ENCODE peak calls at places on chromosomes 6 and 20, in six cellular contexts. One of them, this sample, is unnamed.

GRCh38 chr20:59253779-59254319 is 46.6 kb upstream of the EDN3 start:
- DNase-seq in lung microvascular endothelial cell: no peak
- DNase-seq in brain microvascular endothelial cell: no peak
- DNase-seq in coronary artery: no peak
- DNase-seq in CD4-positive, alpha-beta T cell: peak
- DNase-seq in WTC11: no peak
- DNase-seq in this sample: no peak

GRCh38 chr20:61387204-61387958 is 135.3 kb downstream of the CDH4 start:
- DNase-seq in brain microvascular endothelial cell: peak
- DNase-seq in CD4-positive, alpha-beta T cell: no peak
- DNase-seq in WTC11: peak
- DNase-seq in lung microvascular endothelial cell: peak
- DNase-seq in coronary artery: no peak
- DNase-seq in this sample: no peak

GRCh38 chr6:25360611-25361010 is 81.4 kb downstream of the CARMIL1 start:
- DNase-seq in WTC11: no peak
- DNase-seq in coronary artery: no peak
- DNase-seq in CD4-positive, alpha-beta T cell: no peak
- DNase-seq in lung microvascular endothelial cell: no peak
- DNase-seq in brain microvascular endothelial cell: peak
- DNase-seq in this sample: no peak

GRCh38 chr6:95973976-95974375 is 41.8 kb upstream of the FUT9 start:
- DNase-seq in coronary artery: no peak
- DNase-seq in lung microvascular endothelial cell: no peak
- DNase-seq in CD4-positive, alpha-beta T cell: no peak
- DNase-seq in WTC11: no peak
- DNase-seq in brain microvascular endothelial cell: no peak
- DNase-seq in this sample: no peak

GRCh38 chr20:50729925-50730764 is 1.2 kb upstream of the PARD6B start:
- DNase-seq in coronary artery: no peak
- DNase-seq in brain microvascular endothelial cell: no peak
- DNase-seq in CD4-positive, alpha-beta T cell: no peak
- DNase-seq in WTC11: no peak
- DNase-seq in lung microvascular endothelial cell: no peak
- DNase-seq in this sample: peak

GRCh38 chr6:4224082-4224978 is 89.0 kb upstream of the ECI2 start:
- DNase-seq in lung microvascular endothelial cell: no peak
- DNase-seq in WTC11: no peak
- DNase-seq in brain microvascular endothelial cell: peak
- DNase-seq in coronary artery: no peak
- DNase-seq in CD4-positive, alpha-beta T cell: no peak
- DNase-seq in this sample: no peak

GRCh38 chr6:1616556-1617463 is 7.1 kb downstream of the FOXC1 start:
- DNase-seq in brain microvascular endothelial cell: no peak
- DNase-seq in lung microvascular endothelial cell: peak
- DNase-seq in coronary artery: peak
- DNase-seq in WTC11: no peak
- DNase-seq in CD4-positive, alpha-beta T cell: no peak
- DNase-seq in this sample: no peak

GRCh38 chr20:44780226-44780625 is 30.1 kb downstream of the RIMS4 start:
- DNase-seq in WTC11: peak
- DNase-seq in brain microvascular endothelial cell: peak
- DNase-seq in lung microvascular endothelial cell: peak
- DNase-seq in coronary artery: no peak
- DNase-seq in CD4-positive, alpha-beta T cell: peak
- DNase-seq in this sample: peak

GRCh38 chr6:149935668-149936067 is 6.1 kb upstream of the ULBP2 start:
- DNase-seq in brain microvascular endothelial cell: no peak
- DNase-seq in WTC11: no peak
- DNase-seq in lung microvascular endothelial cell: no peak
- DNase-seq in CD4-positive, alpha-beta T cell: no peak
- DNase-seq in coronary artery: peak
- DNase-seq in this sample: no peak

GRCh38 chr6:124679392-124679791 is 282.8 kb upstream of the RNF217 start:
- DNase-seq in brain microvascular endothelial cell: no peak
- DNase-seq in coronary artery: no peak
- DNase-seq in CD4-positive, alpha-beta T cell: no peak
- DNase-seq in WTC11: no peak
- DNase-seq in lung microvascular endothelial cell: no peak
- DNase-seq in this sample: no peak

GRCh38 chr20:47160992-47161391 is 195.5 kb downstream of the ZMYND8 start:
- DNase-seq in brain microvascular endothelial cell: no peak
- DNase-seq in WTC11: no peak
- DNase-seq in lung microvascular endothelial cell: no peak
- DNase-seq in CD4-positive, alpha-beta T cell: no peak
- DNase-seq in coronary artery: no peak
- DNase-seq in this sample: no peak

GRCh38 chr6:26045046-26045938 is 41.9 kb upstream of the HFE start:
- DNase-seq in WTC11: peak
- DNase-seq in CD4-positive, alpha-beta T cell: peak
- DNase-seq in lung microvascular endothelial cell: peak
- DNase-seq in coronary artery: peak
- DNase-seq in brain microvascular endothelial cell: peak
- DNase-seq in this sample: peak

GRCh38 chr20:57439432-57439831 is 48.2 kb downstream of the RBM38 start:
- DNase-seq in brain microvascular endothelial cell: no peak
- DNase-seq in lung microvascular endothelial cell: no peak
- DNase-seq in WTC11: no peak
- DNase-seq in CD4-positive, alpha-beta T cell: no peak
- DNase-seq in coronary artery: no peak
- DNase-seq in this sample: peak

GRCh38 chr6:85775883-85776282 is 133.2 kb upstream of the SYNCRIP start:
- DNase-seq in WTC11: no peak
- DNase-seq in brain microvascular endothelial cell: no peak
- DNase-seq in CD4-positive, alpha-beta T cell: no peak
- DNase-seq in coronary artery: no peak
- DNase-seq in lung microvascular endothelial cell: no peak
- DNase-seq in this sample: no peak

GRCh38 chr6:147559016-147559415 is 50.5 kb downstream of the SAMD5 start:
- DNase-seq in lung microvascular endothelial cell: no peak
- DNase-seq in coronary artery: no peak
- DNase-seq in WTC11: no peak
- DNase-seq in brain microvascular endothelial cell: no peak
- DNase-seq in CD4-positive, alpha-beta T cell: no peak
- DNase-seq in this sample: no peak